ENCODE peak calls at places on chromosomes 4 and X, in six cellular contexts. Q is pancreas, O is dorsolateral prefrontal cortex, S is thyroid gland, B is mammary epithelial cell, M is GM23248. T is an unnamed sample.

GRCh38 chr4:147865926-147866325 is 134.0 kb downstream of the ARHGAP10 start:
- DNase-seq in Q (no peak), O (no peak), S (no peak), B (no peak), M (peak), T (no peak)

GRCh38 chrX:103999234-103999633 is 14.3 kb downstream of the H2BW1 start:
- DNase-seq in Q (no peak), O (no peak), S (no peak), B (no peak), M (no peak), T (no peak)

GRCh38 chrX:39308126-39308525 is 506.9 kb downstream of the MID1IP1 start:
- DNase-seq in Q (no peak), O (no peak), S (no peak), B (no peak), M (no peak), T (no peak)

GRCh38 chr4:103364066-103364465 is 165.9 kb upstream of the CENPE start:
- DNase-seq in Q (no peak), O (no peak), S (no peak), B (peak), M (peak), T (no peak)

GRCh38 chr4:40870076-40870624 is 120.4 kb downstream of the NSUN7 start:
- DNase-seq in Q (no peak), O (no peak), S (no peak), B (no peak), M (no peak), T (no peak)

GRCh38 chrX:13341491-13342101 is 21.7 kb upstream of the ATXN3L start:
- DNase-seq in Q (no peak), O (no peak), S (no peak), B (no peak), M (no peak), T (no peak)

GRCh38 chr4:71545168-71545567 is 206.3 kb downstream of the SLC4A4 start:
- DNase-seq in Q (no peak), O (no peak), S (no peak), B (no peak), M (peak), T (no peak)

GRCh38 chr4:20984011-20984836 is 284.0 kb downstream of the PACRGL start:
- DNase-seq in Q (no peak), O (no peak), S (peak), B (no peak), M (no peak), T (no peak)

GRCh38 chr4:113141901-113142346 is 92.5 kb downstream of the ANK2 start:
- DNase-seq in Q (no peak), O (no peak), S (no peak), B (peak), M (peak), T (no peak)

GRCh38 chrX:20487227-20487626 is 220.5 kb upstream of the RPS6KA3 start:
- DNase-seq in Q (no peak), O (no peak), S (no peak), B (peak), M (peak), T (peak)

GRCh38 chrX:65451663-65452062 is 82.9 kb downstream of the LAS1L start:
- DNase-seq in Q (no peak), O (no peak), S (no peak), B (peak), M (peak), T (no peak)

GRCh38 chr4:59248313-59248712 is 1951.8 kb upstream of the ADGRL3 start:
- DNase-seq in Q (no peak), O (no peak), S (no peak), B (no peak), M (no peak), T (no peak)

GRCh38 chrX:35561985-35562384 is 236.2 kb upstream of the MAGEB16 start:
- DNase-seq in Q (peak), O (no peak), S (no peak), B (no peak), M (no peak), T (no peak)

GRCh38 chr4:149409186-149410056 is 406.2 kb downstream of the IQCM start:
- DNase-seq in Q (no peak), O (peak), S (no peak), B (peak), M (peak), T (peak)
- H3K27ac ChIP-seq in Q (no peak), O (no peak), S (no peak), B (peak), M (peak), T (peak)

GRCh38 chr4:15652191-15652590 is 3.0 kb downstream of the FBXL5 start:
- DNase-seq in Q (no peak), O (no peak), S (no peak), B (no peak), M (peak), T (no peak)
- H3K27ac ChIP-seq in Q (no peak), O (peak), S (peak), B (peak), M (peak), T (peak)

GRCh38 chrX:154738013-154738738 is 12.7 kb downstream of the GAB3 start:
- DNase-seq in Q (no peak), O (no peak), S (no peak), B (peak), M (peak), T (no peak)
- H3K27ac ChIP-seq in Q (no peak), O (no peak), S (no peak), B (no peak), M (peak), T (peak)

GRCh38 chr4:87090305-87090704 is 130.1 kb downstream of the KLHL8 start:
- DNase-seq in Q (no peak), O (no peak), S (no peak), B (no peak), M (no peak), T (no peak)

GRCh38 chr4:87097075-87097474 is 123.3 kb downstream of the KLHL8 start:
- DNase-seq in Q (no peak), O (no peak), S (no peak), B (no peak), M (no peak), T (no peak)

GRCh38 chr4:87092389-87093141 is 127.9 kb downstream of the KLHL8 start:
- DNase-seq in Q (peak), O (no peak), S (peak), B (peak), M (peak), T (peak)

GRCh38 chr4:87089368-87089767 is 131.1 kb downstream of the KLHL8 start:
- DNase-seq in Q (no peak), O (no peak), S (no peak), B (no peak), M (no peak), T (no peak)

DNA sequence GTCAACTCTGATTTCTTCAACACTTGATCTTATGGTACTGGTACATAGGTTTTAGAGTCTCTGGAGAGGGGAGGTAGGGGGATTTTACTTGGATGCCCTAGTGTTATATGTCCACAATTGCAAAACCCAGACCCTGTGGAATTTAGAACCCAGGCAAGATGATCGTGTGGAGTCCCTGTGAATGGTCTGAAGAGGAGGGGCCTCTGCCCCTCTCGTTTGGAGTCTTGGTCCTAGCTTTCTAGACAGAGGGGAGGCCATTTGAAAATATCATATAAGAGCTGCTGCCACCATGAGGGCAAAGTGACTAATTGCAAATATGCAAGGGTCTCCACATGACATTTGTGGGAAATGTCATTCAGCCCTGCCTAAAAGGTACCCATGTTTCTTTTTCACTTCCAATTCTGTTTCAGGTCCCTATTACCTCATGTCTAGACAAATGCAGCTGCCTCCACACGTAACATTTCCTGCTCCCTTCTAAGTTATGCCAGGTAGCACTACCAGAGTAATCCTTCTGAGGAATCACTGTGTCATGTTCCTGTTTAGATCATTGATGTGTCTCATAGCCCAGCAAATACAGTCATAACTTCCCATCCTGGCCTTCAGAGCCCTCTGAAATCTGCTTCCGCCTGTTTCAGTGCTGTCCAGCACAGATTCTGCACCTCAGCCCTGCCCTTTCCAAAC is 126.8 kb downstream of the KLHL8 start:
- DNase-seq in Q (no peak), O (no peak), S (no peak), B (peak), M (peak), T (peak)
- H3K27ac ChIP-seq in Q (no peak), O (peak), S (peak), B (peak), M (peak), T (peak)

GRCh38 chr4:99817310-99817885 is 771 bp downstream of the DAPP1 start:
- DNase-seq in Q (no peak), O (no peak), S (no peak), B (peak), M (no peak), T (peak)

GRCh38 chr4:99818661-99819060 is 2.0 kb downstream of the DAPP1 start:
- DNase-seq in Q (no peak), O (no peak), S (no peak), B (no peak), M (no peak), T (no peak)

GRCh38 chr4:99815597-99816011 is 1.0 kb upstream of the DAPP1 start:
- DNase-seq in Q (peak), O (no peak), S (peak), B (peak), M (peak), T (peak)

GRCh38 chr4:99811850-99812249 is 4.8 kb upstream of the DAPP1 start:
- DNase-seq in Q (no peak), O (no peak), S (no peak), B (peak), M (peak), T (no peak)

GRCh38 chr4:99816611-99817309 is at the start of gene DAPP1:
- DNase-seq in Q (no peak), O (no peak), S (peak), B (peak), M (no peak), T (peak)
- H3K27ac ChIP-seq in Q (no peak), O (no peak), S (no peak), B (peak), M (no peak), T (peak)

T was measured in epithelial cell of prostate.